ENCODE peak calls at places on chromosomes 6 and 20, in nine cellular contexts. One of them, this sample, is unnamed.

GRCh38 chr20:50727792-50728485 is 3.4 kb upstream of the PARD6B start:
- DNase-seq in fibroblast of the aortic adventitia: no peak
- DNase-seq in amniotic stem cell: no peak
- DNase-seq in NCI-H69: no peak
- DNase-seq in pancreas: no peak
- DNase-seq in kidney epithelial cell: peak
- DNase-seq in fibroblast of mammary gland: peak
- DNase-seq in stimulated activated CD4-positive, alpha-beta T cell treated with anti-CD3 and anti-CD28 coated beads, TNF-alpha, amount 100 ng/mL, for 24 hours: no peak
- DNase-seq in ELR: no peak
- DNase-seq in this sample: peak

GRCh38 chr6:62974452-62974851 is 236.8 kb upstream of the FKBP1C start:
- DNase-seq in fibroblast of mammary gland: no peak
- DNase-seq in stimulated activated CD4-positive, alpha-beta T cell treated with anti-CD3 and anti-CD28 coated beads, TNF-alpha, amount 100 ng/mL, for 24 hours: no peak
- DNase-seq in ELR: no peak
- DNase-seq in amniotic stem cell: no peak
- DNase-seq in kidney epithelial cell: no peak
- DNase-seq in NCI-H69: no peak
- DNase-seq in fibroblast of the aortic adventitia: no peak
- DNase-seq in pancreas: no peak
- DNase-seq in this sample: no peak

GRCh38 chr6:163324928-163325784 is 89.4 kb upstream of the QKI start:
- DNase-seq in ELR: no peak
- DNase-seq in fibroblast of mammary gland: no peak
- DNase-seq in pancreas: no peak
- DNase-seq in NCI-H69: peak
- DNase-seq in kidney epithelial cell: no peak
- DNase-seq in stimulated activated CD4-positive, alpha-beta T cell treated with anti-CD3 and anti-CD28 coated beads, TNF-alpha, amount 100 ng/mL, for 24 hours: no peak
- DNase-seq in fibroblast of the aortic adventitia: no peak
- DNase-seq in amniotic stem cell: no peak
- DNase-seq in this sample: no peak

GRCh38 chr6:128655978-128656498 is 135.6 kb upstream of the PTPRK start:
- DNase-seq in stimulated activated CD4-positive, alpha-beta T cell treated with anti-CD3 and anti-CD28 coated beads, TNF-alpha, amount 100 ng/mL, for 24 hours: peak
- DNase-seq in kidney epithelial cell: peak
- DNase-seq in ELR: peak
- DNase-seq in fibroblast of the aortic adventitia: peak
- DNase-seq in NCI-H69: peak
- DNase-seq in pancreas: no peak
- DNase-seq in amniotic stem cell: peak
- DNase-seq in fibroblast of mammary gland: peak
- DNase-seq in this sample: no peak

GRCh38 chr20:45781391-45781931 is 10.2 kb downstream of the WFDC3 start:
- DNase-seq in amniotic stem cell: peak
- DNase-seq in stimulated activated CD4-positive, alpha-beta T cell treated with anti-CD3 and anti-CD28 coated beads, TNF-alpha, amount 100 ng/mL, for 24 hours: no peak
- DNase-seq in fibroblast of mammary gland: peak
- DNase-seq in kidney epithelial cell: peak
- DNase-seq in ELR: peak
- DNase-seq in NCI-H69: no peak
- DNase-seq in fibroblast of the aortic adventitia: peak
- DNase-seq in pancreas: no peak
- DNase-seq in this sample: no peak

GRCh38 chr6:36615018-36615761 is 21.0 kb downstream of the SRSF3 start:
- DNase-seq in fibroblast of the aortic adventitia: peak
- DNase-seq in pancreas: no peak
- DNase-seq in amniotic stem cell: no peak
- DNase-seq in NCI-H69: peak
- DNase-seq in stimulated activated CD4-positive, alpha-beta T cell treated with anti-CD3 and anti-CD28 coated beads, TNF-alpha, amount 100 ng/mL, for 24 hours: peak
- DNase-seq in kidney epithelial cell: no peak
- DNase-seq in ELR: peak
- DNase-seq in fibroblast of mammary gland: peak
- DNase-seq in this sample: peak

GRCh38 chr20:52747736-52748135 is 224.4 kb upstream of the TSHZ2 start:
- DNase-seq in stimulated activated CD4-positive, alpha-beta T cell treated with anti-CD3 and anti-CD28 coated beads, TNF-alpha, amount 100 ng/mL, for 24 hours: no peak
- DNase-seq in amniotic stem cell: no peak
- DNase-seq in ELR: peak
- DNase-seq in pancreas: no peak
- DNase-seq in fibroblast of the aortic adventitia: peak
- DNase-seq in kidney epithelial cell: no peak
- DNase-seq in fibroblast of mammary gland: peak
- DNase-seq in NCI-H69: peak
- DNase-seq in this sample: peak

GRCh38 chr6:41066867-41067304 is 5.3 kb downstream of the OARD1 start:
- DNase-seq in fibroblast of mammary gland: peak
- DNase-seq in fibroblast of the aortic adventitia: peak
- DNase-seq in NCI-H69: peak
- DNase-seq in stimulated activated CD4-positive, alpha-beta T cell treated with anti-CD3 and anti-CD28 coated beads, TNF-alpha, amount 100 ng/mL, for 24 hours: peak
- DNase-seq in pancreas: peak
- DNase-seq in ELR: peak
- DNase-seq in amniotic stem cell: peak
- DNase-seq in kidney epithelial cell: peak
- DNase-seq in this sample: peak

GRCh38 chr20:59931511-59932312 is 1.7 kb downstream of the SYCP2 start:
- DNase-seq in kidney epithelial cell: no peak
- DNase-seq in ELR: no peak
- DNase-seq in stimulated activated CD4-positive, alpha-beta T cell treated with anti-CD3 and anti-CD28 coated beads, TNF-alpha, amount 100 ng/mL, for 24 hours: no peak
- DNase-seq in fibroblast of mammary gland: no peak
- DNase-seq in amniotic stem cell: no peak
- DNase-seq in fibroblast of the aortic adventitia: no peak
- DNase-seq in NCI-H69: no peak
- DNase-seq in pancreas: no peak
- DNase-seq in this sample: no peak

GRCh38 chr6:90216081-90216977 is 80.3 kb downstream of the BACH2 start:
- DNase-seq in stimulated activated CD4-positive, alpha-beta T cell treated with anti-CD3 and anti-CD28 coated beads, TNF-alpha, amount 100 ng/mL, for 24 hours: no peak
- DNase-seq in NCI-H69: no peak
- DNase-seq in fibroblast of mammary gland: peak
- DNase-seq in kidney epithelial cell: peak
- DNase-seq in ELR: no peak
- DNase-seq in amniotic stem cell: no peak
- DNase-seq in fibroblast of the aortic adventitia: no peak
- DNase-seq in pancreas: no peak
- DNase-seq in this sample: peak

GRCh38 chr6:45710304-45710821 is 305.3 kb downstream of the CLIC5 start:
- DNase-seq in pancreas: no peak
- DNase-seq in fibroblast of mammary gland: peak
- DNase-seq in ELR: peak
- DNase-seq in stimulated activated CD4-positive, alpha-beta T cell treated with anti-CD3 and anti-CD28 coated beads, TNF-alpha, amount 100 ng/mL, for 24 hours: peak
- DNase-seq in amniotic stem cell: no peak
- DNase-seq in kidney epithelial cell: no peak
- DNase-seq in NCI-H69: peak
- DNase-seq in fibroblast of the aortic adventitia: peak
- DNase-seq in this sample: no peak

GRCh38 chr6:158411998-158412397 is 99.7 kb downstream of the TULP4 start:
- DNase-seq in stimulated activated CD4-positive, alpha-beta T cell treated with anti-CD3 and anti-CD28 coated beads, TNF-alpha, amount 100 ng/mL, for 24 hours: no peak
- DNase-seq in NCI-H69: no peak
- DNase-seq in kidney epithelial cell: peak
- DNase-seq in pancreas: no peak
- DNase-seq in fibroblast of mammary gland: no peak
- DNase-seq in fibroblast of the aortic adventitia: no peak
- DNase-seq in ELR: peak
- DNase-seq in amniotic stem cell: no peak
- DNase-seq in this sample: no peak

GRCh38 chr6:122258843-122259242 is 140.6 kb upstream of the HSF2 start:
- DNase-seq in stimulated activated CD4-positive, alpha-beta T cell treated with anti-CD3 and anti-CD28 coated beads, TNF-alpha, amount 100 ng/mL, for 24 hours: no peak
- DNase-seq in NCI-H69: no peak
- DNase-seq in kidney epithelial cell: no peak
- DNase-seq in fibroblast of mammary gland: no peak
- DNase-seq in pancreas: no peak
- DNase-seq in ELR: no peak
- DNase-seq in fibroblast of the aortic adventitia: no peak
- DNase-seq in amniotic stem cell: no peak
- DNase-seq in this sample: no peak

GRCh38 chr20:50311308-50312001 is 120.8 kb downstream of the CEBPB start:
- DNase-seq in pancreas: no peak
- DNase-seq in NCI-H69: peak
- DNase-seq in amniotic stem cell: no peak
- DNase-seq in stimulated activated CD4-positive, alpha-beta T cell treated with anti-CD3 and anti-CD28 coated beads, TNF-alpha, amount 100 ng/mL, for 24 hours: no peak
- DNase-seq in kidney epithelial cell: no peak
- DNase-seq in ELR: no peak
- DNase-seq in fibroblast of the aortic adventitia: no peak
- DNase-seq in fibroblast of mammary gland: peak
- DNase-seq in this sample: no peak

GRCh38 chr20:19786311-19786710 is 28.3 kb downstream of the RIN2 start:
- DNase-seq in pancreas: no peak
- DNase-seq in amniotic stem cell: no peak
- DNase-seq in NCI-H69: peak
- DNase-seq in fibroblast of mammary gland: peak
- DNase-seq in kidney epithelial cell: peak
- DNase-seq in fibroblast of the aortic adventitia: peak
- DNase-seq in ELR: peak
- DNase-seq in stimulated activated CD4-positive, alpha-beta T cell treated with anti-CD3 and anti-CD28 coated beads, TNF-alpha, amount 100 ng/mL, for 24 hours: no peak
- DNase-seq in this sample: peak

GRCh38 chr6:22099241-22099640 is 197.6 kb downstream of the PRL start:
- DNase-seq in pancreas: no peak
- DNase-seq in NCI-H69: peak
- DNase-seq in kidney epithelial cell: no peak
- DNase-seq in fibroblast of the aortic adventitia: no peak
- DNase-seq in fibroblast of mammary gland: no peak
- DNase-seq in amniotic stem cell: no peak
- DNase-seq in ELR: no peak
- DNase-seq in stimulated activated CD4-positive, alpha-beta T cell treated with anti-CD3 and anti-CD28 coated beads, TNF-alpha, amount 100 ng/mL, for 24 hours: no peak
- DNase-seq in this sample: no peak

GRCh38 chr6:7050099-7050498 is 57.7 kb upstream of the RREB1 start:
- DNase-seq in kidney epithelial cell: no peak
- DNase-seq in fibroblast of mammary gland: no peak
- DNase-seq in amniotic stem cell: no peak
- DNase-seq in pancreas: no peak
- DNase-seq in NCI-H69: no peak
- DNase-seq in fibroblast of the aortic adventitia: no peak
- DNase-seq in ELR: no peak
- DNase-seq in stimulated activated CD4-positive, alpha-beta T cell treated with anti-CD3 and anti-CD28 coated beads, TNF-alpha, amount 100 ng/mL, for 24 hours: no peak
- DNase-seq in this sample: no peak

GRCh38 chr20:774680-775057 is 6.4 kb upstream of the SLC52A3 start:
- DNase-seq in amniotic stem cell: no peak
- DNase-seq in kidney epithelial cell: no peak
- DNase-seq in NCI-H69: no peak
- DNase-seq in fibroblast of the aortic adventitia: no peak
- DNase-seq in fibroblast of mammary gland: no peak
- DNase-seq in pancreas: no peak
- DNase-seq in stimulated activated CD4-positive, alpha-beta T cell treated with anti-CD3 and anti-CD28 coated beads, TNF-alpha, amount 100 ng/mL, for 24 hours: no peak
- DNase-seq in ELR: no peak
- DNase-seq in this sample: no peak

GRCh38 chr6:55065020-55065419 is 109.3 kb upstream of the HCRTR2 start:
- DNase-seq in fibroblast of mammary gland: no peak
- DNase-seq in fibroblast of the aortic adventitia: no peak
- DNase-seq in kidney epithelial cell: no peak
- DNase-seq in amniotic stem cell: no peak
- DNase-seq in ELR: no peak
- DNase-seq in NCI-H69: no peak
- DNase-seq in stimulated activated CD4-positive, alpha-beta T cell treated with anti-CD3 and anti-CD28 coated beads, TNF-alpha, amount 100 ng/mL, for 24 hours: no peak
- DNase-seq in pancreas: no peak
- DNase-seq in this sample: no peak

GRCh38 chr6:42281570-42281969 is 63.9 kb upstream of the MRPS10 start:
- DNase-seq in pancreas: no peak
- DNase-seq in amniotic stem cell: no peak
- DNase-seq in kidney epithelial cell: no peak
- DNase-seq in ELR: no peak
- DNase-seq in fibroblast of the aortic adventitia: no peak
- DNase-seq in fibroblast of mammary gland: no peak
- DNase-seq in NCI-H69: peak
- DNase-seq in stimulated activated CD4-positive, alpha-beta T cell treated with anti-CD3 and anti-CD28 coated beads, TNF-alpha, amount 100 ng/mL, for 24 hours: no peak
- DNase-seq in this sample: no peak

GRCh38 chr6:168194732-168195565 is 115.9 kb upstream of the FRMD1 start:
- DNase-seq in amniotic stem cell: no peak
- DNase-seq in NCI-H69: no peak
- DNase-seq in fibroblast of mammary gland: no peak
- DNase-seq in pancreas: no peak
- DNase-seq in kidney epithelial cell: no peak
- DNase-seq in fibroblast of the aortic adventitia: no peak
- DNase-seq in ELR: no peak
- DNase-seq in stimulated activated CD4-positive, alpha-beta T cell treated with anti-CD3 and anti-CD28 coated beads, TNF-alpha, amount 100 ng/mL, for 24 hours: no peak
- DNase-seq in this sample: peak

GRCh38 chr20:6012166-6012565 is 41.7 kb downstream of the LRRN4 start:
- DNase-seq in kidney epithelial cell: no peak
- DNase-seq in amniotic stem cell: no peak
- DNase-seq in fibroblast of mammary gland: no peak
- DNase-seq in pancreas: no peak
- DNase-seq in ELR: no peak
- DNase-seq in NCI-H69: no peak
- DNase-seq in stimulated activated CD4-positive, alpha-beta T cell treated with anti-CD3 and anti-CD28 coated beads, TNF-alpha, amount 100 ng/mL, for 24 hours: no peak
- DNase-seq in fibroblast of the aortic adventitia: no peak
- DNase-seq in this sample: no peak

GRCh38 chr6:136989591-136990578 is 54.9 kb downstream of the IL20RA start:
- DNase-seq in kidney epithelial cell: no peak
- DNase-seq in ELR: no peak
- DNase-seq in pancreas: no peak
- DNase-seq in stimulated activated CD4-positive, alpha-beta T cell treated with anti-CD3 and anti-CD28 coated beads, TNF-alpha, amount 100 ng/mL, for 24 hours: no peak
- DNase-seq in fibroblast of the aortic adventitia: no peak
- DNase-seq in NCI-H69: peak
- DNase-seq in fibroblast of mammary gland: no peak
- DNase-seq in amniotic stem cell: no peak
- DNase-seq in this sample: peak

GRCh38 chr6:157514659-157515496 is 133.9 kb downstream of the ZDHHC14 start:
- DNase-seq in fibroblast of the aortic adventitia: peak
- DNase-seq in kidney epithelial cell: peak
- DNase-seq in amniotic stem cell: peak
- DNase-seq in pancreas: no peak
- DNase-seq in NCI-H69: peak
- DNase-seq in stimulated activated CD4-positive, alpha-beta T cell treated with anti-CD3 and anti-CD28 coated beads, TNF-alpha, amount 100 ng/mL, for 24 hours: no peak
- DNase-seq in ELR: peak
- DNase-seq in fibroblast of mammary gland: peak
- DNase-seq in this sample: no peak

GRCh38 chr6:45830441-45831139 is 185.1 kb downstream of the CLIC5 start:
- DNase-seq in ELR: peak
- DNase-seq in NCI-H69: no peak
- DNase-seq in fibroblast of the aortic adventitia: no peak
- DNase-seq in amniotic stem cell: no peak
- DNase-seq in kidney epithelial cell: no peak
- DNase-seq in stimulated activated CD4-positive, alpha-beta T cell treated with anti-CD3 and anti-CD28 coated beads, TNF-alpha, amount 100 ng/mL, for 24 hours: peak
- DNase-seq in pancreas: no peak
- DNase-seq in fibroblast of mammary gland: peak
- DNase-seq in this sample: no peak

GRCh38 chr6:131924881-131925474 is 26.2 kb downstream of the CCN2 start:
- DNase-seq in fibroblast of the aortic adventitia: peak
- DNase-seq in pancreas: no peak
- DNase-seq in fibroblast of mammary gland: peak
- DNase-seq in NCI-H69: peak
- DNase-seq in amniotic stem cell: no peak
- DNase-seq in kidney epithelial cell: no peak
- DNase-seq in ELR: peak
- DNase-seq in stimulated activated CD4-positive, alpha-beta T cell treated with anti-CD3 and anti-CD28 coated beads, TNF-alpha, amount 100 ng/mL, for 24 hours: no peak
- DNase-seq in this sample: no peak